ENCODE peak calls at places on chromosomes 3 and 15, in six cellular contexts. O is PC-9; G is CD8-positive, alpha-beta T cell; Z is cardiac muscle cell; D is adrenal gland; Q is transverse colon. B is an unnamed sample.

GRCh38 chr15:34905047-34905446 is 64.5 kb downstream of the AQR start:
- DNase-seq in O (no peak), G (no peak), Z (peak; percentile 15), D (no peak), Q (no peak), B (no peak)

GRCh38 chr3:152264378-152264777 is 4.4 kb upstream of the MBNL1 start:
- DNase-seq in O (no peak), G (no peak), Z (no peak), D (peak; percentile 13), Q (no peak), B (no peak)

GRCh38 chr15:44128443-44128842 is 66.6 kb downstream of the FRMD5 start:
- DNase-seq in O (no peak), G (no peak), Z (no peak), D (no peak), Q (no peak), B (no peak)

GRCh38 chr3:137647179-137647578 is 116.9 kb upstream of the SOX14 start:
- DNase-seq in O (no peak), G (no peak), Z (no peak), D (no peak), Q (no peak), B (no peak)

GRCh38 chr3:126146525-126147146 is 33.8 kb downstream of the ALDH1L1 start:
- DNase-seq in O (no peak), G (no peak), Z (no peak), D (no peak), Q (peak; percentile 6), B (peak; percentile 28)

GRCh38 chr15:63752075-63752684 is 81.6 kb downstream of the HERC1 start:
- DNase-seq in O (no peak), G (no peak), Z (peak; percentile 70), D (peak; percentile 68), Q (peak; percentile 25), B (peak; percentile 37)

GRCh38 chr15:77889009-77889806 is 188.3 kb downstream of the TBC1D2B start:
- DNase-seq in O (no peak), G (no peak), Z (no peak), D (peak; percentile 16), Q (no peak), B (no peak)

GRCh38 chr3:33732394-33732793 is 14.3 kb upstream of the CLASP2 start:
- DNase-seq in O (no peak), G (no peak), Z (no peak), D (no peak), Q (no peak), B (no peak)

GRCh38 chr3:81846988-81847387 is 85.5 kb upstream of the GBE1 start:
- DNase-seq in O (no peak), G (no peak), Z (no peak), D (no peak), Q (no peak), B (no peak)

GRCh38 chr3:27378331-27378730 is 9.1 kb upstream of the NEK10 start:
- DNase-seq in O (no peak), G (no peak), Z (no peak), D (no peak), Q (no peak), B (no peak)

GRCh38 chr3:33911525-33912322 is 113.3 kb downstream of the PDCD6IP start:
- DNase-seq in O (no peak), G (no peak), Z (peak; percentile 16), D (no peak), Q (no peak), B (no peak)

GRCh38 chr15:52710050-52710709 is 31.0 kb upstream of the ATOSA start:
- DNase-seq in O (no peak), G (no peak), Z (no peak), D (no peak), Q (no peak), B (no peak)

GRCh38 chr15:48336940-48337339 is 5.7 kb downstream of the DUT start:
- DNase-seq in O (no peak), G (no peak), Z (peak; percentile 13), D (no peak), Q (no peak), B (no peak)

GRCh38 chr3:27311400-27311799 is 57.8 kb downstream of the NEK10 start:
- DNase-seq in O (peak; percentile 74), G (no peak), Z (peak; percentile 54), D (no peak), Q (no peak), B (no peak)

GRCh38 chr15:71810256-71811035 is at the start of gene NR2E3:
- DNase-seq in O (no peak), G (no peak), Z (no peak), D (no peak), Q (no peak), B (peak; percentile 25)

DNA sequence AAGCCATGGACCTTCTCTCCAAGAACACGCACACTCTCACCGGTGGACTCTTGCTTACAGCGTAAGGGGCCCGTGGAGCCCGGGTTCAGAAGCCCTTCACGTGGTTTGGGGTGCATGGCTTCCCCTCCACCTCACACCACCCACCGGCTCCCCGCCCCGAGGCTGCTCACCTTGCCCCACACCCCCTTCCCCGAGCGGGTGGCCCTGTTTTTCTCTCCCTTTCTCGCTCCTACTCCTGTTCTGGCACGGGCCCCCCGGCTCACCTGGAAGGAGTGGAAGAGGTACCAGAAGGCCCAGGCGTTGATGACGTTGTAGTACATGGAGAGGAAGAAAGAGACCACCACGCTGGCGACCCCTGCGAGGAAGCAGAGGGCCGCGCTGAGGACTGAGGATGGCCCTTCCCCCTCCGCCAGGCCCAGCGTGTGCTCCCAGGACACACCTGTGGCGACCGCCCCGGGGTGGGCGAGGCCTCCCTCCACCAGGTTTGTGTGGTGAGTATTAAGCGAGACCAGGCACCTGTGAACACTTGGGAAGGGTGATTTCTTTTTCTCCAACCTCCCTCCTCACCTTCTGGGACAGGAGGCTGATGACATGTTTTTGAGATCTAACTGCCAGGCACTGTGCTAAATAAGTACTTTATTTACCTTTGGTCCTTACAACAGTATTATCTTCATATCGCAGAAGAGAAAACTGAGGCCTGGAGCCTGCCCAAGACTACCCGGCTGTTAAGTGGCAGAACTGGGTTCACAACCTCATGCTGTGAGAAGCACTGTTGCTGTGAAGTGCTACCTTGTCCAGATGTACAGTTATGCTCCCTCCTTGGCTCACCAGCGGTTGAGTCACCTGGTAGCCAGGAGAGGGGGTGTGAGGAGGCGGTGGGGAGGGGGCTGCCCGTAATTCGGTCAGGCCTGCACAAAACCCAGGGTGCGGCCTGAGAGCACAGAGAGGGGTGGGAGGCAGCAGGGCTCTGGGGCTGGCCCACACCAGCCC is 16.3 kb downstream of the SLC6A20 start:
- DNase-seq in O (no peak), G (no peak), Z (no peak), D (no peak), Q (no peak), B (no peak)
- H3K27me3 ChIP-seq in O (no peaks in the 10 kb centered on the region), G (no peaks in the 10 kb centered on the region), Z (no peaks in the 10 kb centered on the region), D (no peaks in the 10 kb centered on the region), Q (no peaks in the 10 kb centered on the region), B (no peaks in the 10 kb centered on the region)

GRCh38 chr3:166071831-166072230 is 234.6 kb upstream of the BCHE start:
- DNase-seq in O (no peak), G (no peak), Z (no peak), D (no peak), Q (no peak), B (no peak)
- H3K4me1 ChIP-seq in O (no peaks in the 10 kb centered on the region), G (no peaks in the 10 kb centered on the region), Z (no peaks in the 10 kb centered on the region), D (no peaks in the 10 kb centered on the region), Q (no peaks in the 10 kb centered on the region), B (no peaks in the 10 kb centered on the region)

GRCh38 chr15:92806763-92807162 is 93.4 kb upstream of the CHD2 start:
- DNase-seq in O (no peak), G (no peak), Z (no peak), D (no peak), Q (no peak), B (no peak)
- H3K4me3 ChIP-seq in O (no peak overlapping the region), G (no peak overlapping the region), Z (no peak overlapping the region), D (no peak overlapping the region), Q (no peak overlapping the region), B (no peak overlapping the region)

DNA sequence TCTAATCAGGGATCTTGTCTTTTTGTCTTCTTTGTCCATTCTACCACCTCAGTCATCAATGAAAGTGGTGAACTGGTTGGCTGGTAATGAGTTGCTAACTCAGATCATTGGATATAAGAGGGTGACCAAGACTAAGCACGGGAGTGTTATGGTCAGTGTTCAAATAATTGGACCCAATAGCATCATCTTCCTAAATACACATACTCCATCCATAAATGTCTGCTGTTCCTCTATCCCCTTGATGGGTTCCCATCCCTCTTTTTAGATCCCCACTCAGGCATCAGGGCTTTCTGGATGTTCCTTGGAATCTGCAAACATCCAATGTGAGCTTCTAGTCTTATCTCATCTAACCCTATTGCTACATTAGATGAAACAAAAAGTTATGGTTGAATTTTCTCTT is 3.5 kb downstream of the SEMA5B start:
- DNase-seq in O (no peak), G (no peak), Z (no peak), D (no peak), Q (no peak), B (no peak)
- H3K27me3 ChIP-seq in O (peaks cover 78% of the 10 kb centered on the region), G (peaks cover 9% of the 10 kb centered on the region), Z (peaks cover 36% of the 10 kb centered on the region), D (no peaks in the 10 kb centered on the region), Q (peaks cover 70% of the 10 kb centered on the region), B (no peaks in the 10 kb centered on the region)

GRCh38 chr15:85398822-85399221 is 18.4 kb downstream of the AKAP13 start:
- DNase-seq in O (no peak), G (no peak), Z (no peak), D (no peak), Q (no peak), B (no peak)
- H3K4me1 ChIP-seq in O (peaks cover 29% of the 10 kb centered on the region), G (peaks cover 19% of the 10 kb centered on the region), Z (peaks cover 27% of the 10 kb centered on the region), D (peaks cover 15% of the 10 kb centered on the region), Q (peaks cover 71% of the 10 kb centered on the region), B (no peaks in the 10 kb centered on the region)

B was measured in lung.